ENCODE peak calls at places on chromosomes 1 and 21, in ten cellular contexts. R is A549, D is spleen, E is body of pancreas, V is stomach, A is IMR-90, T is thyroid gland, J is prostate gland, Y is K562, Q is Peyer's patch. I is an unnamed sample.

GRCh38 chr1:55289614-55290013 is 74.5 kb upstream of the USP24 start:
- DNase-seq in R (peak), D (no peak), E (no peak), V (no peak), A (no peak), T (no peak), J (no peak), Y (no peak), Q (no peak), I (no peak)

GRCh38 chr1:218431476-218431875 is 86.3 kb downstream of the TGFB2 start:
- DNase-seq in R (no peak), D (no peak), E (no peak), V (no peak), A (no peak), T (no peak), J (no peak), Y (no peak), Q (no peak), I (no peak)

GRCh38 chr1:228842094-228842775 is 107.0 kb downstream of the RHOU start:
- DNase-seq in R (peak), D (no peak), E (peak), V (no peak), A (peak), T (no peak), J (no peak), Y (peak), Q (no peak), I (peak)

GRCh38 chr1:204194771-204195170 is 1.5 kb downstream of the KISS1 start:
- DNase-seq in R (no peak), D (peak), E (no peak), V (no peak), A (no peak), T (no peak), J (no peak), Y (no peak), Q (no peak), I (peak)

GRCh38 chr1:26574018-26574417 is 44.5 kb downstream of the RPS6KA1 start:
- DNase-seq in R (no peak), D (peak), E (no peak), V (no peak), A (no peak), T (no peak), J (no peak), Y (no peak), Q (no peak), I (no peak)

GRCh38 chr1:157993179-157994080 is at the start of gene KIRREL1:
- DNase-seq in R (peak), D (peak), E (peak), V (peak), A (peak), T (peak), J (peak), Y (peak), Q (peak), I (peak)

GRCh38 chr1:201166964-201167624 is 12.8 kb upstream of the TMEM9 start:
- DNase-seq in R (no peak), D (no peak), E (peak), V (peak), A (no peak), T (no peak), J (no peak), Y (peak), Q (no peak), I (no peak)

GRCh38 chr1:115140442-115141144 is 51.3 kb upstream of the TSPAN2 start:
- DNase-seq in R (no peak), D (no peak), E (no peak), V (no peak), A (no peak), T (no peak), J (no peak), Y (no peak), Q (no peak), I (no peak)

GRCh38 chr1:117567435-117567834 is 38.4 kb upstream of the TENT5C start:
- DNase-seq in R (no peak), D (peak), E (no peak), V (no peak), A (no peak), T (no peak), J (peak), Y (no peak), Q (no peak), I (no peak)

GRCh38 chr1:225767591-225768540 is 9.8 kb upstream of the SRP9 start:
- DNase-seq in R (no peak), D (peak), E (peak), V (peak), A (peak), T (peak), J (no peak), Y (no peak), Q (peak), I (no peak)

GRCh38 chr21:45901061-45901690 is 80.4 kb upstream of the COL6A1 start:
- DNase-seq in R (no peak), D (peak), E (no peak), V (no peak), A (no peak), T (no peak), J (no peak), Y (no peak), Q (no peak), I (no peak)

GRCh38 chr21:34100789-34101188 is 27.4 kb downstream of the MRPS6 start:
- DNase-seq in R (no peak), D (no peak), E (no peak), V (no peak), A (peak), T (no peak), J (no peak), Y (no peak), Q (no peak), I (no peak)

GRCh38 chr1:164707868-164708331 is 148.9 kb downstream of the PBX1 start:
- DNase-seq in R (peak), D (no peak), E (peak), V (peak), A (peak), T (peak), J (no peak), Y (no peak), Q (no peak), I (no peak)

GRCh38 chr1:147807405-147807804 is 47.0 kb upstream of the GJA5 start:
- DNase-seq in R (no peak), D (no peak), E (no peak), V (no peak), A (no peak), T (no peak), J (no peak), Y (no peak), Q (no peak), I (no peak)

GRCh38 chr1:119542492-119542946 is 35.5 kb downstream of the HSD3B1 start:
- DNase-seq in R (peak), D (no peak), E (no peak), V (no peak), A (no peak), T (no peak), J (peak), Y (no peak), Q (no peak), I (no peak)

GRCh38 chr1:26530898-26531598 is 1.5 kb downstream of the RPS6KA1 start:
- DNase-seq in R (peak), D (peak), E (peak), V (peak), A (peak), T (peak), J (peak), Y (peak), Q (peak), I (peak)

GRCh38 chr1:157490337-157491165 is 61.8 kb downstream of the FCRL5 start:
- DNase-seq in R (peak), D (peak), E (peak), V (peak), A (peak), T (peak), J (peak), Y (peak), Q (peak), I (peak)

GRCh38 chr1:233477359-233477758 is 136.5 kb upstream of the KCNK1 start:
- DNase-seq in R (no peak), D (no peak), E (no peak), V (no peak), A (no peak), T (no peak), J (no peak), Y (no peak), Q (no peak), I (no peak)

GRCh38 chr21:46117586-46118304 is 19.8 kb downstream of the COL6A2 start:
- DNase-seq in R (no peak), D (peak), E (peak), V (no peak), A (no peak), T (no peak), J (no peak), Y (no peak), Q (peak), I (no peak)

GRCh38 chr1:59089922-59090457 is 206.9 kb upstream of the FGGY start:
- DNase-seq in R (no peak), D (no peak), E (no peak), V (no peak), A (peak), T (no peak), J (no peak), Y (no peak), Q (no peak), I (no peak)

GRCh38 chr1:3393024-3393986 is 61.2 kb upstream of the ARHGEF16 start:
- DNase-seq in R (no peak), D (no peak), E (no peak), V (peak), A (peak), T (peak), J (no peak), Y (no peak), Q (peak), I (no peak)

GRCh38 chr1:50971748-50972305 is 1.8 kb downstream of the CDKN2C start:
- DNase-seq in R (no peak), D (no peak), E (no peak), V (no peak), A (no peak), T (no peak), J (no peak), Y (no peak), Q (no peak), I (no peak)

GRCh38 chr1:205493241-205494085 is 11.0 kb upstream of the CDK18 start:
- DNase-seq in R (no peak), D (no peak), E (peak), V (peak), A (peak), T (no peak), J (no peak), Y (no peak), Q (no peak), I (peak)

GRCh38 chr21:21324297-21324696 is 326.1 kb downstream of the NCAM2 start:
- DNase-seq in R (no peak), D (no peak), E (no peak), V (no peak), A (no peak), T (no peak), J (no peak), Y (no peak), Q (no peak), I (no peak)
- TF ChIP-seq CTCF in R (no peak), D (no peak), E (no peak), V (no peak), A (no peak), T (no peak), J (no peak), Y (no peak), Q (no peak), I (no peak)

GRCh38 chr1:156076609-156077429 is 5.4 kb downstream of the MEX3A start:
- DNase-seq in R (no peak), D (peak), E (peak), V (no peak), A (no peak), T (peak), J (no peak), Y (no peak), Q (no peak), I (no peak)
- TF ChIP-seq POLR2A in R (no peak), D (no peak), E (no peak), V (no peak), A (no peak), T (no peak), J (no peak), Y (no peak), Q (no peak), I (no peak)

GRCh38 chr1:16048573-16049189 is 5.1 kb downstream of the CLCNKB start:
- DNase-seq in R (no peak), D (no peak), E (peak), V (peak), A (no peak), T (peak), J (peak), Y (peak), Q (no peak), I (peak)
- H3K4me3 ChIP-seq in R (peak), D (peak), E (no peak), V (peak), A (peak), T (peak), J (peak), Y (peak), Q (peak), I (no peak)

GRCh38 chr1:153727463-153728304 is at the start of gene INTS3:
- DNase-seq in R (peak), D (peak), E (peak), V (peak), A (peak), T (peak), J (peak), Y (peak), Q (peak), I (peak)
- TF ChIP-seq CTCF in R (no peak), D (peak), E (peak), V (no peak), A (no peak), T (no peak), J (no peak), Y (peak), Q (no peak), I (peak)

DNA sequence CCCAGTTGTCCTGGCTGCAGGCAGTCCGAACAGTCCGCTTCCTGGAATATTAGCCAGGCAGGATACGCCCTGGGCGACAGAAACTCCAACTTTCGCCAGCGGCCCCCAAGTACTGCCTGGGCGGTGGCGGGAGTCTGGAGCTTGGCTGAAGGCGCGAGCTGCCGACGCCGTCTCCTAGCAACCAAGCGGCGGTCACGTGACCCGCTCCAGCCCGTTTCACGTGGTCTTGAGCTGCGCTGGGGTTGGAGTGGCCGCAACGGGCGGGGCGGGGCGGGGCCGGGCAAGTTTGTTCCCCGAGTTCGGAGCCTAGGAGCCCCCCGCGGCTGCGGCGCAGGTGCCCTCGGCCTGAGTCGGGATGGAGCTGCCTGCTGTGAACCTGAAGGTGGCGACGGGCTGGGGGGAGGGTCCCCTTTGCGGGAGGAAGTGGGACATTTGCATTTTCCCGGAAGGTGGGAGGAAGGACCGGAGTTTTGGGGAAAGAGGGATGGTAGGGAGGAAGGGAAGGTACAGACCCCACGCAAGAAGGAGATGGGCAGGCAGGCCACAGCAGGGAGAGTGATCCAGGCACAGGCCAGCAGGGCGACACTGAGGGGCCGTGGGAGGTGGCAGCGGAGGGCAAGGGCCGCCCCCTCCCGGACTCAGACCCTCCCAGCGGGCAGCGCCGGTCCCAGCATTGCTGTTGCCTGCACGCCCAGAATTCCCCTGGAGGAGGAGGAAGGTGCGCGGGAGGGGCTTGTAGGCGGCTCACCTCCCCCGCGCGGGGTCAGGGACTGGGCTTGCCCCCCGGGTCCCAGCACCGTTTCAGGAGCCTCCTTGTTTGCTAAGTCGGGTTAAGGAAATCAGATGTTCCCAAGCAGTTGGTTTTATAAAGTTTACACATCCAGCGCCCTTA is at the start of gene AGTRAP:
- DNase-seq in R (peak), D (peak), E (peak), V (peak), A (peak), T (peak), J (peak), Y (peak), Q (peak), I (peak)
- TF ChIP-seq POLR2A in R (peak), D (no peak), E (no peak), V (no peak), A (no peak), T (no peak), J (peak), Y (peak), Q (no peak), I (peak)

GRCh38 chr1:202198360-202198711 is 4.7 kb downstream of the LGR6 start:
- DNase-seq in R (no peak), D (no peak), E (no peak), V (no peak), A (no peak), T (no peak), J (no peak), Y (no peak), Q (no peak), I (no peak)

GRCh38 chr1:202197670-202198359 is 4.2 kb downstream of the LGR6 start:
- DNase-seq in R (no peak), D (no peak), E (no peak), V (no peak), A (no peak), T (no peak), J (no peak), Y (no peak), Q (no peak), I (no peak)

GRCh38 chr1:202192770-202193613 is 607 bp upstream of the LGR6 start:
- DNase-seq in R (peak), D (peak), E (peak), V (peak), A (peak), T (peak), J (peak), Y (peak), Q (peak), I (peak)

GRCh38 chr1:202193614-202194327 is at the start of gene LGR6:
- DNase-seq in R (no peak), D (peak), E (no peak), V (no peak), A (no peak), T (no peak), J (no peak), Y (no peak), Q (peak), I (no peak)

GRCh38 chr1:202194328-202194648 is 689 bp downstream of the LGR6 start:
- DNase-seq in R (no peak), D (no peak), E (no peak), V (no peak), A (no peak), T (no peak), J (no peak), Y (no peak), Q (no peak), I (no peak)
- H3K4me3 ChIP-seq in R (peak), D (peak), E (no peak), V (no peak), A (no peak), T (no peak), J (peak), Y (no peak), Q (no peak), I (no peak)

GRCh38 chr1:197151185-197151584 is 4.7 kb upstream of the ASPM start:
- DNase-seq in R (no peak), D (no peak), E (no peak), V (no peak), A (no peak), T (no peak), J (no peak), Y (no peak), Q (no peak), I (no peak)

GRCh38 chr1:197159461-197159860 is 13.0 kb upstream of the ASPM start:
- DNase-seq in R (no peak), D (no peak), E (no peak), V (no peak), A (no peak), T (no peak), J (no peak), Y (no peak), Q (no peak), I (no peak)

GRCh38 chr1:197152662-197153061 is 6.2 kb upstream of the ASPM start:
- DNase-seq in R (no peak), D (no peak), E (no peak), V (no peak), A (no peak), T (no peak), J (no peak), Y (no peak), Q (no peak), I (no peak)

GRCh38 chr1:197156692-197157091 is 10.2 kb upstream of the ASPM start:
- DNase-seq in R (no peak), D (no peak), E (no peak), V (no peak), A (no peak), T (no peak), J (no peak), Y (no peak), Q (no peak), I (no peak)
- TF ChIP-seq CTCF in R (peak), D (no peak), E (no peak), V (no peak), A (no peak), T (no peak), J (no peak), Y (no peak), Q (no peak), I (no peak)

I was measured in NB4.